ENCODE peak calls at places on chromosomes 16 and 17, in eight cellular contexts. One of them, this sample, is unnamed.

GRCh38 chr17:63515426-63515825 is 7.7 kb upstream of the KCNH6 start:
- DNase-seq in PC-3: no peak
- DNase-seq in lung: no peak
- DNase-seq in AG10803: no peak
- DNase-seq in body of pancreas: no peak
- DNase-seq in AG09309: no peak
- DNase-seq in fibroblast of mammary gland: no peak
- DNase-seq in H1: no peak
- DNase-seq in this sample: no peak

GRCh38 chr16:29007865-29008593 is 23.2 kb downstream of the LAT start:
- DNase-seq in PC-3: peak; percentile 50
- DNase-seq in lung: no peak
- DNase-seq in AG10803: peak; percentile 80
- DNase-seq in body of pancreas: no peak
- DNase-seq in AG09309: no peak
- DNase-seq in fibroblast of mammary gland: peak; percentile 98
- DNase-seq in H1: no peak
- DNase-seq in this sample: peak; percentile 19

GRCh38 chr17:49996495-49997255 is 1.7 kb upstream of the DLX3 start:
- DNase-seq in PC-3: peak; percentile 78
- DNase-seq in lung: peak; percentile 56
- DNase-seq in AG10803: no peak
- DNase-seq in body of pancreas: peak; percentile 25
- DNase-seq in AG09309: no peak
- DNase-seq in fibroblast of mammary gland: peak; percentile 18
- DNase-seq in H1: peak; percentile 96
- DNase-seq in this sample: no peak

GRCh38 chr17:59764292-59764741 is 56.9 kb downstream of the VMP1 start:
- DNase-seq in PC-3: no peak
- DNase-seq in lung: no peak
- DNase-seq in AG10803: peak; percentile 58
- DNase-seq in body of pancreas: no peak
- DNase-seq in AG09309: no peak
- DNase-seq in fibroblast of mammary gland: peak; percentile 86
- DNase-seq in H1: no peak
- DNase-seq in this sample: peak; percentile 84

GRCh38 chr17:49217651-49218413 is 7.3 kb downstream of the ABI3 start:
- DNase-seq in PC-3: no peak
- DNase-seq in lung: peak; percentile 61
- DNase-seq in AG10803: no peak
- DNase-seq in body of pancreas: peak; percentile 77
- DNase-seq in AG09309: no peak
- DNase-seq in fibroblast of mammary gland: no peak
- DNase-seq in H1: no peak
- DNase-seq in this sample: no peak

GRCh38 chr17:18362509-18363020 is 785 bp downstream of the SHMT1 start:
- DNase-seq in PC-3: peak; percentile 80
- DNase-seq in lung: peak; percentile 79
- DNase-seq in AG10803: peak; percentile 29
- DNase-seq in body of pancreas: peak; percentile 84
- DNase-seq in AG09309: no peak
- DNase-seq in fibroblast of mammary gland: peak; percentile 58
- DNase-seq in H1: peak; percentile 54
- DNase-seq in this sample: peak; percentile 13

GRCh38 chr17:64291268-64291851 is 28.3 kb upstream of the TEX2 start:
- DNase-seq in PC-3: peak; percentile 43
- DNase-seq in lung: no peak
- DNase-seq in AG10803: no peak
- DNase-seq in body of pancreas: no peak
- DNase-seq in AG09309: no peak
- DNase-seq in fibroblast of mammary gland: peak; percentile 20
- DNase-seq in H1: no peak
- DNase-seq in this sample: no peak

GRCh38 chr16:75022567-75022966 is 23.7 kb downstream of the ZNRF1 start:
- DNase-seq in PC-3: no peak
- DNase-seq in lung: no peak
- DNase-seq in AG10803: no peak
- DNase-seq in body of pancreas: no peak
- DNase-seq in AG09309: no peak
- DNase-seq in fibroblast of mammary gland: peak; percentile 20
- DNase-seq in H1: no peak
- DNase-seq in this sample: no peak

GRCh38 chr16:89906141-89907025 is 12.3 kb upstream of the MC1R start:
- DNase-seq in PC-3: no peak
- DNase-seq in lung: no peak
- DNase-seq in AG10803: no peak
- DNase-seq in body of pancreas: no peak
- DNase-seq in AG09309: no peak
- DNase-seq in fibroblast of mammary gland: no peak
- DNase-seq in H1: no peak
- DNase-seq in this sample: no peak

GRCh38 chr17:42612013-42612412 is 2.5 kb downstream of the TUBG1 start:
- DNase-seq in PC-3: no peak
- DNase-seq in lung: no peak
- DNase-seq in AG10803: no peak
- DNase-seq in body of pancreas: no peak
- DNase-seq in AG09309: no peak
- DNase-seq in fibroblast of mammary gland: no peak
- DNase-seq in H1: no peak
- DNase-seq in this sample: no peak

GRCh38 chr16:81185416-81185815 is 53.1 kb upstream of the BCO1 start:
- DNase-seq in PC-3: no peak
- DNase-seq in lung: no peak
- DNase-seq in AG10803: no peak
- DNase-seq in body of pancreas: no peak
- DNase-seq in AG09309: no peak
- DNase-seq in fibroblast of mammary gland: no peak
- DNase-seq in H1: no peak
- DNase-seq in this sample: no peak

GRCh38 chr17:68061512-68062313 is 26.2 kb downstream of the KPNA2 start:
- DNase-seq in PC-3: no peak
- DNase-seq in lung: no peak
- DNase-seq in AG10803: peak; percentile 44
- DNase-seq in body of pancreas: no peak
- DNase-seq in AG09309: no peak
- DNase-seq in fibroblast of mammary gland: peak; percentile 49
- DNase-seq in H1: no peak
- DNase-seq in this sample: no peak

GRCh38 chr16:2194166-2194834 is 2.1 kb downstream of the CASKIN1 start:
- DNase-seq in PC-3: peak; percentile 56
- DNase-seq in lung: no peak
- DNase-seq in AG10803: peak; percentile 22
- DNase-seq in body of pancreas: no peak
- DNase-seq in AG09309: no peak
- DNase-seq in fibroblast of mammary gland: peak; percentile 53
- DNase-seq in H1: no peak
- DNase-seq in this sample: no peak

GRCh38 chr17:67095803-67096202 is 51.4 kb downstream of the CACNG1 start:
- DNase-seq in PC-3: peak; percentile 11
- DNase-seq in lung: no peak
- DNase-seq in AG10803: peak; percentile 16
- DNase-seq in body of pancreas: no peak
- DNase-seq in AG09309: no peak
- DNase-seq in fibroblast of mammary gland: peak; percentile 84
- DNase-seq in H1: no peak
- DNase-seq in this sample: no peak

GRCh38 chr17:2892305-2892971 is 96.2 kb downstream of the RAP1GAP2 start:
- DNase-seq in PC-3: peak; percentile 92
- DNase-seq in lung: no peak
- DNase-seq in AG10803: peak; percentile 48
- DNase-seq in body of pancreas: peak; percentile 91
- DNase-seq in AG09309: peak; percentile 10
- DNase-seq in fibroblast of mammary gland: peak; percentile 96
- DNase-seq in H1: no peak
- DNase-seq in this sample: peak; percentile 16

GRCh38 chr17:77959216-77959925 is 868 bp downstream of the TNRC6C start:
- DNase-seq in PC-3: no peak
- DNase-seq in lung: no peak
- DNase-seq in AG10803: no peak
- DNase-seq in body of pancreas: peak; percentile 22
- DNase-seq in AG09309: no peak
- DNase-seq in fibroblast of mammary gland: no peak
- DNase-seq in H1: peak; percentile 61
- DNase-seq in this sample: no peak

DNA sequence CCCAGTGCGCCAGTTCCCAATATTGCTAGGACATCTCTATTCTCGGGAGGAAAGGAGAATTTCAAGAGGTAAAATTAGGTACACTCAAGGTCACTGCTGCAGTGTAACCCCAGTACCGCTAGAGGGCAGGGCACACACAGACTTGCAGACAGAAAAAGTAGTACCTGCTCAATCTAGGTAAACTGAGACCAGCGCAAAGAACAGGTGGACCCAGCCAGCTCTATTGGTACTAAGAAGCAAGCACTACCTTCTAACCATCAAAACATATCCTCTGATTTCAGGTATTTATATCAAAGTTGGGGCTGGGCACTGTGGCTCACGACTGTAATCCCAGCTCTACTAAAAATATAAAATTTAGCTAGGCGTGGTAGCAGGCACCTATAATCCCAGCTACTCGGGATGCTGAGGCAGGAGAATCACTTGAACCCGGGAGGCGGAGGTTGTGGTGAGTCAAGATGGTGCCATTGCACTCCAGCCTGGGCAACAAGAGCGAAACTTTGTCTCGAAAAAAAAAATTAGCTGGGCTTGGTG is 3.6 kb upstream of the WDR81 start:
- DNase-seq in PC-3: peak; percentile 62
- DNase-seq in lung: peak; percentile 78
- DNase-seq in AG10803: peak; percentile 45
- DNase-seq in body of pancreas: peak; percentile 71
- DNase-seq in AG09309: no peak
- DNase-seq in fibroblast of mammary gland: peak; percentile 63
- DNase-seq in H1: peak; percentile 85
- DNase-seq in this sample: no peak
- H3K4me3 ChIP-seq in PC-3: peak overlapping the region; percentile 59
- H3K4me3 ChIP-seq in lung: no peak overlapping the region
- H3K4me3 ChIP-seq in AG10803: no peak overlapping the region
- H3K4me3 ChIP-seq in body of pancreas: no peak overlapping the region
- H3K4me3 ChIP-seq in AG09309: no peak overlapping the region
- H3K4me3 ChIP-seq in fibroblast of mammary gland: peak overlapping the region; percentile 22
- H3K4me3 ChIP-seq in H1: no peak overlapping the region
- H3K4me3 ChIP-seq in this sample: no peak overlapping the region

GRCh38 chr17:39402279-39402889 is 958 bp upstream of the FBXL20 start:
- DNase-seq in PC-3: peak; percentile 93
- DNase-seq in lung: peak; percentile 92
- DNase-seq in AG10803: peak; percentile 88
- DNase-seq in body of pancreas: peak; percentile 93
- DNase-seq in AG09309: peak; percentile 63
- DNase-seq in fibroblast of mammary gland: peak; percentile 95
- DNase-seq in H1: peak; percentile 94
- DNase-seq in this sample: peak; percentile 86

GRCh38 chr17:39406951-39407350 is 5.5 kb upstream of the FBXL20 start:
- DNase-seq in PC-3: no peak
- DNase-seq in lung: no peak
- DNase-seq in AG10803: no peak
- DNase-seq in body of pancreas: no peak
- DNase-seq in AG09309: no peak
- DNase-seq in fibroblast of mammary gland: no peak
- DNase-seq in H1: no peak
- DNase-seq in this sample: no peak

GRCh38 chr17:39401412-39402278 is at the start of gene FBXL20:
- DNase-seq in PC-3: peak; percentile 86
- DNase-seq in lung: peak; percentile 96
- DNase-seq in AG10803: peak; percentile 86
- DNase-seq in body of pancreas: peak; percentile 95
- DNase-seq in AG09309: peak; percentile 45
- DNase-seq in fibroblast of mammary gland: peak; percentile 84
- DNase-seq in H1: peak; percentile 91
- DNase-seq in this sample: peak; percentile 70

GRCh38 chr17:39402890-39403605 is 1.6 kb upstream of the FBXL20 start:
- DNase-seq in PC-3: no peak
- DNase-seq in lung: no peak
- DNase-seq in AG10803: no peak
- DNase-seq in body of pancreas: no peak
- DNase-seq in AG09309: no peak
- DNase-seq in fibroblast of mammary gland: no peak
- DNase-seq in H1: no peak
- DNase-seq in this sample: no peak

GRCh38 chr17:39404542-39405378 is 3.3 kb upstream of the FBXL20 start:
- DNase-seq in PC-3: peak; percentile 73
- DNase-seq in lung: no peak
- DNase-seq in AG10803: peak; percentile 86
- DNase-seq in body of pancreas: no peak
- DNase-seq in AG09309: peak; percentile 60
- DNase-seq in fibroblast of mammary gland: peak; percentile 93
- DNase-seq in H1: no peak
- DNase-seq in this sample: peak; percentile 29
- TF ChIP-seq CTCF in PC-3: no peak
- TF ChIP-seq CTCF in lung: no peak
- TF ChIP-seq CTCF in AG10803: no peak
- TF ChIP-seq CTCF in body of pancreas: no peak
- TF ChIP-seq CTCF in AG09309: no peak
- TF ChIP-seq CTCF in fibroblast of mammary gland: no peak
- TF ChIP-seq CTCF in H1: no peak
- TF ChIP-seq CTCF in this sample: no peak

DNA sequence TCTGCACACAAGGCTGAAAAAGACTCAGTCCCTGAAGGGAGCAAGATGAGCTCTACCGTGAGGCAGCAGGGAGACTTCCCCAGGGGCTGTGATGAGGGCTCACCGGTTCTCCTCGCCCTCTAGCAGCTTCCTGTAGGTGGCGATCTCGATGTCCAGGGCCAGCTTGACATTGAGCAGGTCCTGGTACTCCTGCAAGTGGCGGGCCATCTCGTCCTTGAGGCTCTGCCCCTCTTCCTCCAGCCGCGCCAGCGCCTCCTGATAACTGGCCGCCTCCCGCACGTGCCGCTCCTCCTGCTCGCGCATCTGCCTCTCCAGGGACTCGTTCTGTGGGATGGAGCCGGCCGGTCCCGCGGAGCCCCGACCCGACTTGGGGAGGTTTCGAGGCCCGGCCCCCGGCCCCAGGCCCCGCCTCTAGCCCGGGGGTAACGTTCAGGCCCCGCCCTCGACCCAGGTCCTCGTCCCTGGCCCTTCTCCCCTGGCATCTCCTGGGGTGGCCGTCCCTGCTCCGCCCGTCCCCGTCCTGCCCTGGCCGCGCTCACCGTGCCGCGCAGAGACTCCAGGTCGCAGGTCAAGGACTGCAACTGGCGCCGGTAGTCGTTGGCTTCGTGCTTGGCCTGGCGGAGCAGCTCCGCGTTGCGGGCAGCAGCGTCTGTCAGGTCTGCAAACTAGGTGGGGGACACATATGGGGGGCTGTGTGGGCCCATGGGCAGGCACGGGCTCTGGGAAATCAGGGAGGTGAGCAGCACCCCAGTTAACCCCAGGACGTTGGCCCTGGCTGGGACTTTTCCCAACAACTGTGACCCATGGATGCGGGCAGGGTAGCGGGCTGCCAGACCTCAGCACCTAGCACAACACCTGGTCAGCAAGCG is 3.9 kb downstream of the GFAP start:
- DNase-seq in PC-3: peak; percentile 48
- DNase-seq in lung: peak; percentile 67
- DNase-seq in AG10803: peak; percentile 48
- DNase-seq in body of pancreas: peak; percentile 78
- DNase-seq in AG09309: no peak
- DNase-seq in fibroblast of mammary gland: peak; percentile 49
- DNase-seq in H1: peak; percentile 87
- DNase-seq in this sample: no peak
- H3K4me3 ChIP-seq in PC-3: no peak overlapping the region
- H3K4me3 ChIP-seq in lung: no peak overlapping the region
- H3K4me3 ChIP-seq in AG10803: peak overlapping the region; percentile 22
- H3K4me3 ChIP-seq in body of pancreas: no peak overlapping the region
- H3K4me3 ChIP-seq in AG09309: no peak overlapping the region
- H3K4me3 ChIP-seq in fibroblast of mammary gland: peak overlapping the region; percentile 1
- H3K4me3 ChIP-seq in H1: peak overlapping the region; percentile 39
- H3K4me3 ChIP-seq in this sample: no peak overlapping the region

GRCh38 chr16:68436581-68436980 is 11.7 kb downstream of the SMPD3 start:
- DNase-seq in PC-3: peak; percentile 35
- DNase-seq in lung: no peak
- DNase-seq in AG10803: no peak
- DNase-seq in body of pancreas: no peak
- DNase-seq in AG09309: no peak
- DNase-seq in fibroblast of mammary gland: peak; percentile 5
- DNase-seq in H1: peak; percentile 65
- DNase-seq in this sample: no peak
- TF ChIP-seq CTCF in PC-3: peak; percentile 41
- TF ChIP-seq CTCF in lung: no peak
- TF ChIP-seq CTCF in AG10803: peak; percentile 14
- TF ChIP-seq CTCF in body of pancreas: no peak
- TF ChIP-seq CTCF in AG09309: peak; percentile 9
- TF ChIP-seq CTCF in fibroblast of mammary gland: peak; percentile 32
- TF ChIP-seq CTCF in H1: peak; percentile 51
- TF ChIP-seq CTCF in this sample: peak; percentile 19